ENCODE peak calls at places on chromosomes 6 and 20, in nine cellular contexts. Q is OCI-LY7, M is heart left ventricle, B is GM06990, C is mesothelial cell of epicardium, L is AG09309, F is psoas muscle, U is cardiac fibroblast, Z is BJ. H is an unnamed sample.

GRCh38 chr20:58179083-58179431 is 49.4 kb downstream of the ANKRD60 start:
- DNase-seq in Q (no peak), M (no peak), B (no peak), C (no peak), L (no peak), F (no peak), U (no peak), Z (no peak), H (no peak)

GRCh38 chr6:38588631-38589366 is 50.9 kb downstream of the BTBD9 start:
- DNase-seq in Q (no peak), M (no peak), B (no peak), C (no peak), L (peak), F (no peak), U (peak), Z (no peak), H (peak)

GRCh38 chr20:51750037-51750769 is 18.0 kb downstream of the ATP9A start:
- DNase-seq in Q (no peak), M (peak), B (no peak), C (no peak), L (peak), F (peak), U (peak), Z (peak), H (peak)

GRCh38 chr6:89527634-89528033 is 94.7 kb downstream of the ANKRD6 start:
- DNase-seq in Q (no peak), M (no peak), B (no peak), C (no peak), L (no peak), F (no peak), U (no peak), Z (no peak), H (peak)

GRCh38 chr6:72042088-72042487 is 155.7 kb downstream of the RIMS1 start:
- DNase-seq in Q (no peak), M (no peak), B (no peak), C (no peak), L (no peak), F (no peak), U (no peak), Z (no peak), H (no peak)

GRCh38 chr6:82553863-82554531 is 190.4 kb downstream of the TPBG start:
- DNase-seq in Q (no peak), M (no peak), B (no peak), C (no peak), L (no peak), F (no peak), U (no peak), Z (no peak), H (no peak)

GRCh38 chr20:15986690-15987089 is 586.6 kb downstream of the KIF16B start:
- DNase-seq in Q (no peak), M (no peak), B (peak), C (no peak), L (no peak), F (no peak), U (no peak), Z (no peak), H (no peak)

GRCh38 chr6:117951783-117952182 is 44.7 kb downstream of the SLC35F1 start:
- DNase-seq in Q (no peak), M (no peak), B (no peak), C (no peak), L (no peak), F (no peak), U (no peak), Z (no peak), H (no peak)

GRCh38 chr20:32089637-32090330 is 19.7 kb upstream of the TM9SF4 start:
- DNase-seq in Q (no peak), M (no peak), B (no peak), C (no peak), L (no peak), F (no peak), U (no peak), Z (no peak), H (no peak)

GRCh38 chr20:36544134-36545018 is 3.1 kb downstream of the MYL9 start:
- DNase-seq in Q (no peak), M (peak), B (no peak), C (no peak), L (no peak), F (peak), U (peak), Z (peak), H (peak)

GRCh38 chr20:37323985-37324384 is 22.0 kb upstream of the SRC start:
- DNase-seq in Q (no peak), M (no peak), B (no peak), C (no peak), L (peak), F (no peak), U (peak), Z (peak), H (no peak)

GRCh38 chr6:160215232-160215631 is 43.4 kb downstream of the SLC22A2 start:
- DNase-seq in Q (no peak), M (no peak), B (no peak), C (no peak), L (no peak), F (no peak), U (peak), Z (no peak), H (peak)

GRCh38 chr6:133707456-133707855 is 181.5 kb upstream of the TCF21 start:
- DNase-seq in Q (no peak), M (no peak), B (no peak), C (no peak), L (peak), F (no peak), U (peak), Z (peak), H (peak)

GRCh38 chr20:32563311-32564272 is 21.5 kb downstream of the NOL4L start:
- DNase-seq in Q (no peak), M (no peak), B (no peak), C (no peak), L (no peak), F (no peak), U (no peak), Z (no peak), H (no peak)

GRCh38 chr20:24403410-24403809 is 66.0 kb upstream of the SYNDIG1 start:
- DNase-seq in Q (no peak), M (no peak), B (no peak), C (no peak), L (no peak), F (no peak), U (no peak), Z (no peak), H (no peak)

GRCh38 chr6:84508981-84509380 is 255.4 kb downstream of the TBX18 start:
- DNase-seq in Q (no peak), M (no peak), B (no peak), C (no peak), L (no peak), F (no peak), U (peak), Z (no peak), H (no peak)

GRCh38 chr6:16324184-16324583 is 85.8 kb downstream of the GMPR start:
- DNase-seq in Q (no peak), M (no peak), B (no peak), C (no peak), L (no peak), F (no peak), U (no peak), Z (no peak), H (no peak)

GRCh38 chr6:16102208-16102607 is 26.7 kb upstream of the MYLIP start:
- DNase-seq in Q (no peak), M (no peak), B (no peak), C (no peak), L (no peak), F (no peak), U (no peak), Z (no peak), H (no peak)

GRCh38 chr6:72530152-72530551 is 91.7 kb upstream of the KCNQ5 start:
- DNase-seq in Q (no peak), M (no peak), B (no peak), C (no peak), L (no peak), F (no peak), U (no peak), Z (no peak), H (no peak)

GRCh38 chr6:165219629-165220028 is 89.8 kb downstream of the C6orf118 start:
- DNase-seq in Q (no peak), M (no peak), B (no peak), C (no peak), L (no peak), F (no peak), U (no peak), Z (no peak), H (no peak)

GRCh38 chr6:16130932-16131387 is 2.1 kb downstream of the MYLIP start:
- DNase-seq in Q (peak), M (peak), B (peak), C (no peak), L (peak), F (no peak), U (peak), Z (no peak), H (peak)

GRCh38 chr20:59817406-59817805 is 116.0 kb downstream of the SYCP2 start:
- DNase-seq in Q (no peak), M (peak), B (no peak), C (peak), L (no peak), F (no peak), U (no peak), Z (no peak), H (no peak)

GRCh38 chr6:24140572-24140971 is 14.6 kb downstream of the NRSN1 start:
- DNase-seq in Q (no peak), M (peak), B (no peak), C (no peak), L (no peak), F (peak), U (no peak), Z (no peak), H (no peak)

GRCh38 chr20:14984768-14985622 is 647.6 kb upstream of the FLRT3 start:
- DNase-seq in Q (no peak), M (no peak), B (no peak), C (no peak), L (no peak), F (no peak), U (no peak), Z (no peak), H (no peak)

GRCh38 chr6:90463359-90463758 is 123.5 kb downstream of the MAP3K7 start:
- DNase-seq in Q (peak), M (no peak), B (no peak), C (no peak), L (no peak), F (no peak), U (no peak), Z (no peak), H (no peak)

GRCh38 chr6:82243886-82244285 is 3.7 kb downstream of the IBTK start:
- DNase-seq in Q (no peak), M (no peak), B (no peak), C (no peak), L (no peak), F (no peak), U (no peak), Z (no peak), H (no peak)

GRCh38 chr20:6008254-6008653 is 45.6 kb downstream of the LRRN4 start:
- DNase-seq in Q (no peak), M (no peak), B (no peak), C (no peak), L (peak), F (peak), U (peak), Z (peak), H (peak)

GRCh38 chr6:142851601-142852000 is 93.4 kb downstream of the HIVEP2 start:
- DNase-seq in Q (no peak), M (no peak), B (no peak), C (no peak), L (no peak), F (no peak), U (no peak), Z (no peak), H (no peak)

GRCh38 chr6:131615275-131615674 is 12.8 kb downstream of the MED23 start:
- DNase-seq in Q (no peak), M (no peak), B (no peak), C (no peak), L (no peak), F (no peak), U (no peak), Z (no peak), H (no peak)

GRCh38 chr20:50546729-50547314 is 36.6 kb downstream of the PTPN1 start:
- DNase-seq in Q (peak), M (no peak), B (peak), C (no peak), L (no peak), F (no peak), U (no peak), Z (no peak), H (no peak)

GRCh38 chr6:52361945-52362442 is at the start of gene PAQR8:
- DNase-seq in Q (peak), M (peak), B (peak), C (peak), L (no peak), F (peak), U (peak), Z (no peak), H (peak)

GRCh38 chr6:44456070-44456965 is 68.8 kb downstream of the CDC5L start:
- DNase-seq in Q (peak), M (peak), B (peak), C (no peak), L (peak), F (peak), U (peak), Z (no peak), H (peak)

GRCh38 chr20:38260025-38260377 is 534 bp downstream of the KIAA1755 start:
- DNase-seq in Q (no peak), M (no peak), B (no peak), C (no peak), L (no peak), F (no peak), U (no peak), Z (no peak), H (no peak)

GRCh38 chr6:15659181-15659580 is 3.6 kb downstream of the DTNBP1 start:
- DNase-seq in Q (no peak), M (no peak), B (no peak), C (no peak), L (no peak), F (no peak), U (no peak), Z (no peak), H (no peak)

GRCh38 chr20:17430515-17430914 is 100.7 kb downstream of the BFSP1 start:
- DNase-seq in Q (no peak), M (no peak), B (no peak), C (no peak), L (no peak), F (no peak), U (no peak), Z (no peak), H (no peak)

GRCh38 chr20:60138263-60139127 is 180.3 kb downstream of the CDH26 start:
- DNase-seq in Q (peak), M (no peak), B (peak), C (no peak), L (peak), F (peak), U (no peak), Z (no peak), H (peak)

GRCh38 chr20:38782275-38782674 is 23.2 kb upstream of the PPP1R16B start:
- DNase-seq in Q (no peak), M (no peak), B (no peak), C (no peak), L (no peak), F (no peak), U (no peak), Z (no peak), H (no peak)

GRCh38 chr20:62025832-62026563 is 39.7 kb downstream of the TAF4 start:
- DNase-seq in Q (no peak), M (peak), B (no peak), C (no peak), L (peak), F (peak), U (peak), Z (peak), H (no peak)

GRCh38 chr6:5746392-5747140 is 260.2 kb downstream of the NRN1 start:
- DNase-seq in Q (no peak), M (no peak), B (no peak), C (no peak), L (no peak), F (no peak), U (no peak), Z (no peak), H (no peak)
- TF ChIP-seq CTCF in Q (peak), M (peak), B (peak), C (no peak), L (peak), F (peak), U (no peak), Z (peak), H (no peak)

DNA sequence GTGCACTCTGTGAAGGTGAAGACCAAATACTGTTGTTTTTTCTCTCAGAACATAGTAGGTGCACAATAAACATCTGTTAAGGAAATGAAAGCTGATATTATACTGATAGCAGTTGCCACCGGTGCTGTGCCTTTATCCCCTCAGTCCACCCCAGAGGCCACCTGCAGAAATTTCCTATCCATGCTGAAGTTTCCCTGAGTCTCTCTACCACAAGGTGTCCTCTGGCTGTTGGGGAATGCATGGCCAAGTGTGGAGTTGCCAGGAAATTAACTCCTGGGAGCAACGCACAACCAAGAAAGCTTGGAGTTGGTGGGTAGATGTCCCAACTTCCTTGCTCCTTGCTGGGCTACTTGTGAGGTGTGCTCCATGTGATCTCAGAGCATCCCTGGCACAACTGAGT is 114.2 kb downstream of the LAMP5 start:
- DNase-seq in Q (no peak), M (no peak), B (no peak), C (no peak), L (no peak), F (no peak), U (no peak), Z (no peak), H (no peak)
- TF ChIP-seq CTCF in Q (no peak), M (no peak), B (no peak), C (no peak), L (no peak), F (no peak), U (no peak), Z (no peak), H (no peak)

GRCh38 chr20:35000311-35000921 is 44.7 kb downstream of the MYH7B start:
- DNase-seq in Q (peak), M (no peak), B (no peak), C (no peak), L (no peak), F (no peak), U (no peak), Z (no peak), H (no peak)

GRCh38 chr20:35000922-35001595 is 45.4 kb downstream of the MYH7B start:
- DNase-seq in Q (no peak), M (no peak), B (no peak), C (no peak), L (no peak), F (peak), U (no peak), Z (no peak), H (no peak)

GRCh38 chr20:35002426-35003210 is 47.0 kb downstream of the MYH7B start:
- DNase-seq in Q (no peak), M (no peak), B (no peak), C (no peak), L (no peak), F (no peak), U (no peak), Z (no peak), H (no peak)

GRCh38 chr20:35003211-35004031 is 47.8 kb downstream of the MYH7B start:
- DNase-seq in Q (no peak), M (no peak), B (no peak), C (no peak), L (no peak), F (peak), U (no peak), Z (no peak), H (no peak)

GRCh38 chr20:35001596-35002362 is 46.1 kb downstream of the MYH7B start:
- DNase-seq in Q (peak), M (no peak), B (no peak), C (no peak), L (no peak), F (peak), U (no peak), Z (no peak), H (no peak)
- TF ChIP-seq CTCF in Q (peak), M (peak), B (peak), C (no peak), L (peak), F (peak), U (peak), Z (peak), H (peak)

DNA sequence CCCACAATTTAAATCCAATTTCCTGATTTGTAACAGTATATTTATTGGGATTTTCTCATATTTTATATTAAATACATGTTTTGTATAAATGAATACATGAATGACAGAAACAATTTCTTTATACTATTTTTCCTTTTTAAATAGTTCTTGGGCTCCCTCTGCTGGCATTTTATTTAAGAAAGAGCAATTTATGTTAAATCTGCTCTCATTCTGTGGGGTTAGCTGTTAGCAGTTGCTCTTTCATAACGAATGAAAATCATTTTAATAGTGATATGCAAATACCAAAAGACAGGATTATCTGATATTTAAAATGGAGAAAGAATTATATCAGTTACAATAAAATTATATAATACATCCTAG is 118.3 kb downstream of the RALGAPA2 start:
- DNase-seq in Q (peak), M (no peak), B (no peak), C (no peak), L (no peak), F (no peak), U (peak), Z (no peak), H (peak)
- TF ChIP-seq CTCF in Q (peak), M (peak), B (no peak), C (no peak), L (peak), F (no peak), U (peak), Z (no peak), H (peak)

DNA sequence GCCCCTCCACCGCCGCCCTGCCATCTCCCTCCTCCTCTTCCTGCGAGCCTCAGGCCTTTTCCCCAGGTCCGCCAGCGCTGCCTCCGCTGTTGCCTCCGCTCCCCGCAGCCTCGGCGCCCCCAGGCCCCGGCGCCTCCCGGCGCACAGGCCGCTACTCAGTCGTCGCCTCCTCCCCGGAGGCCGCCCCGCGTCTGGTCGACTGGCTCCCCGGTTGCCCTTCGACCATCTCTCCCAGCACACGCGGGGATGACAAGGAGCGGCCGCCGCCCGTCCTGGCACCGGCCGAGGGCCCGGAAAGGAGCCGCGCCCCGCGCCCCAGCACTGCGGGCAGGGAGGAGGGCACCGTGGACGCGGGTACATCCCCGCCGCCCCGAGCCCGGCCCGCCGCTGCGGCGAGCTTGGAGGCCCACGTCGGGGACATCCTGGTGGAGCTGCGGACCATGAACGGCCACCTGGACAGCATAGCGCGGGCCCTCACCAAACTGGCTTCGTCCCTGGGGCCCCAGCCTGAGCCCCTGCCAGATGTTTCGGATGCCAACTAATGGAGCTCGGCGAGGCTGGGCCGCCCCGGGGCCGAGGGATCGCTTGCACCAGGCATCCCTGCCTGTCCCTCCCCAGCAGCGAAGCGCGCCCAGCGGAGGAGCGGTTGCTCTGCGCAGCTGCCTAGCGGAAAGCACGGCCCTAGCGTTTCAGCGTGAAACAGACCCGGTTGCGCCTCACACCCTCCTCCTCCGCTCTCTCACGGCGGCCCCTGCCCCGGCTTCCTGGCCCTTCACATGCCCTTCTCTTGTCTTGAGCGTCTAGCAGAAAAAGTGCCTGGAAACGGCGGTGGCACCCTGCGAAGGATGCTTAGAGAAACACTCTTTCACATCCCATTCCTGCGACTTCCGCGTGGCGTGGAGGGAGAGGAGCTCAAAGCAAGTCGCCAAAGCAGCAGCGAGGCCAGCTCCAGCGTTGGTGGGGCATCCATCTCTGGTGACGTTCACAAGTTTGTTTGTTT is 285.7 kb upstream of the SUPT3H start:
- DNase-seq in Q (no peak), M (peak), B (no peak), C (peak), L (no peak), F (peak), U (peak), Z (no peak), H (no peak)
- TF ChIP-seq CTCF in Q (no peak), M (no peak), B (no peak), C (no peak), L (no peak), F (no peak), U (peak), Z (peak), H (no peak)

H was measured in MCF 10A.